ENCODE peak calls at places on chromosomes 1 and 21, in five cellular contexts. L, M, H, I and T are unnamed samples.
A peak's percentile ranks its signal among the peaks of the same experiment; 100 is the strongest.

GRCh38 chr1:41161851-41162250 is 80.3 kb downstream of the SCMH1 start:
- DNase-seq in I (no peak), M (no peak), L (no peak), H (no peak), T (no peak)

GRCh38 chr1:11488201-11488770 is 9.3 kb downstream of the DISP3 start:
- DNase-seq in H (no peak), I (no peak), M (no peak), L (no peak), T (no peak)

GRCh38 chr1:17128361-17128760 is 9.1 kb upstream of the PADI2 start:
- DNase-seq in I (peak; percentile 88), M (peak; percentile 88), L (peak; percentile 88), H (no peak), T (peak; percentile 96)

GRCh38 chr1:31574749-31575372 is 1.5 kb upstream of the TINAGL1 start:
- DNase-seq in H (no peak), M (no peak), L (no peak), I (peak; percentile 94), T (peak; percentile 89)

GRCh38 chr1:20726932-20727745 is 5.4 kb downstream of the SH2D5 start:
- DNase-seq in L (no peak), I (no peak), H (no peak), M (no peak), T (no peak)

GRCh38 chr1:111197598-111198289 is 2.7 kb downstream of the DENND2D start:
- DNase-seq in I (no peak), M (peak; percentile 43), H (no peak), L (peak; percentile 33), T (no peak)

GRCh38 chr1:85027242-85027983 is 20.9 kb downstream of the MCOLN3 start:
- DNase-seq in M (peak; percentile 11), H (no peak), L (no peak), I (no peak), T (no peak)

GRCh38 chr1:205774277-205775014 is 836 bp downstream of the RAB29 start:
- DNase-seq in M (no peak), I (peak; percentile 14), H (peak; percentile 19), L (no peak), T (peak; percentile 7)

GRCh38 chr1:4673494-4673893 is 19.1 kb downstream of the AJAP1 start:
- DNase-seq in L (no peak), I (no peak), H (no peak), M (no peak), T (no peak)

GRCh38 chr1:20376880-20377494 is 86.3 kb downstream of the VWA5B1 start:
- DNase-seq in H (no peak), I (peak; percentile 28), M (peak; percentile 34), L (peak; percentile 49), T (no peak)

GRCh38 chr1:11594222-11594621 is 60.0 kb downstream of the FBXO2 start:
- DNase-seq in M (peak; percentile 7), H (no peak), L (peak; percentile 43), I (peak; percentile 14), T (no peak)

GRCh38 chr1:165844933-165845332 is 17.5 kb downstream of the UCK2 start:
- DNase-seq in H (no peak), M (no peak), I (no peak), L (no peak), T (no peak)

GRCh38 chr1:186152945-186153309 is 222.1 kb downstream of the TPR start:
- DNase-seq in L (no peak), H (no peak), I (no peak), M (no peak), T (no peak)

GRCh38 chr1:78375996-78376395 is 114.8 kb upstream of the PTGFR start:
- DNase-seq in I (peak; percentile 17), M (no peak), H (no peak), L (peak; percentile 2), T (no peak)

GRCh38 chr1:159823401-159823800 is 3.3 kb upstream of the SLAMF8 start:
- DNase-seq in L (no peak), M (no peak), H (no peak), I (no peak), T (no peak)

GRCh38 chr1:159815926-159816325 is 10.7 kb upstream of the SLAMF8 start:
- DNase-seq in M (no peak), H (no peak), L (no peak), I (no peak), T (no peak)

GRCh38 chr1:159821171-159821867 is 5.4 kb upstream of the SLAMF8 start:
- DNase-seq in L (no peak), H (no peak), I (no peak), M (peak; percentile 16), T (no peak)

DNA sequence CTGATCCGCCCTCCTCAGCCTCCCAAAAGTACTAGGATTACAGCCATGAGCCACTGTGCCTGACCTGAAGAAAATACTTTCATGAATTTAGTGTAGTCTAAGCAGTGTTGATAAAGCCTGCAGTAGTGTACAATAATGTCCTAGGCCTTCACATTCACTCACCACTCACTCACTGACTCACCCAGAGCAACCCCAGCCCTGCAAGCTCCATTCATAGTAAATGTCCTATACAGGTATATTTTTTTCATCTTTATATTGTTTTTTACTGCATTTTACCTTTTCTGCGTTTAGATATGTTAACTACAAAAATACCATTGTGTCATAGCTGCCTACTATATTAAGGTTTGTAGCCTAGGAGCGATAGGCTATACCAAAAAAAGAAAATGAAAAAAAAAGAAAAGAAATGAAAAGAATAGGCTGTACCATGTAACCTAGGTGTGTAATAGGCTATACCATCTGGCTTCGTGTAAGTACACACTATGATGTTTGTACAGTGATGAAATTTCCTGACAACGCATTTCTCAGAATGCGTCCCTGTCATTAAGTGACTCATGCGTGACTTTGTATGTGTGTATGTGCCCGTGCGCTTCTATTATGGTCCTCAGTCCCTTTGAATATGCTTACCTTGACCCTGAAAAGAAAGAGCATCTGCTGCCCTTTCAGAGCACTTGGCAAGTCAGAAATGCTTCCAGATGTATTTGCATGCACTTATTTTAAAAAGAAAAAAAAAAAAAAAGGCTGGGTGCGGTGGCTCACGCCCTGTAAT is 9.2 kb upstream of the SLAMF8 start:
- DNase-seq in I (no peak), H (no peak), M (peak; percentile 58), L (peak; percentile 25), T (no peak)
- H3K27ac ChIP-seq in I (no peak overlapping the region), H (no peak overlapping the region), M (no peak overlapping the region), L (no peak overlapping the region), T (no peak overlapping the region)

DNA sequence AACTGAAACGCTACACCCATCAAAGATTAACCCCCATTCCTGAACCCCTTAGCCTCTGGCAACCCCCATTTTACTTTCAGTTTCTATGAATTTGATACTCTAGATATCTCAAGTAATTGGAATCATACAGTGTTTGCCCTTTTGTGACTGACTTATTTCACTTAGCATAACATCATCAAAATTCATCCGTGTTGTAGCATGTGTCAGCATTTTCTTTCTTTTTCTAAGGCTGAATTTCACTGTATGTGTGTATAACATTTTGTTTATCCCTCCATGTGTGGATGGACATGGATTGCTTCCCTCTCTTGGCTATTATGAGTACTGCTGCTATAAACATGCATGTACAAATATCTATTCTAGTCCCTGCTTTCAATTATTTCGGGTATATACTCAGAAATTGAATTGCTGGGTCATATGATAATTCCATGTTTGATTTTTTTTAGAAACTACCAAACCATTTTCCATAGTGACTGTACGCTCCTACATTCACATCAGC is 97.3 kb downstream of the MAP3K21 start:
- DNase-seq in H (no peak), L (no peak), M (peak; percentile 45), I (no peak), T (no peak)
- TF ChIP-seq CTCF in H (no peak), L (no peak), M (no peak), I (peak; percentile 32), T (peak; percentile 50)

DNA sequence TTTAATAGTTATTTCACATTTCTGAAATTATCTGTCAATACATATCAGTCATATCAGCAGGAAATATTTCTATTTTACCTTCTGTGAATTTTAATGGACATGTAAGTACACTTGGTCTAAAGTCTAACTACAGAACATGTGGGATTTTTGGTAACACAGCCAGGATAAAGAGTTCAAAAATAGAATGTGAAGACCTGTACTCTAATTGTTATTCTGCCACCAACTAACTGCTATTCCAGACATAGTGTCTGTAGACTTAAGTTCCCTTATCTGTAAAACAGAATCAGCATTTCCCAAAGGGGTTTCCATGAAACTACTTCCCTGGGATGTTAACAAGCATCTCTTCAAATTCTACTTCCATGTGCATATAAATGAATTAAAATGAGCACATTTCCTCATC is 325.7 kb downstream of the NEGR1 start:
- DNase-seq in H (no peak), L (no peak), M (no peak), I (no peak), T (no peak)
- H3K27ac ChIP-seq in H (no peak overlapping the region), L (no peak overlapping the region), M (no peak overlapping the region), I (no peak overlapping the region), T (no peak overlapping the region)

DNA sequence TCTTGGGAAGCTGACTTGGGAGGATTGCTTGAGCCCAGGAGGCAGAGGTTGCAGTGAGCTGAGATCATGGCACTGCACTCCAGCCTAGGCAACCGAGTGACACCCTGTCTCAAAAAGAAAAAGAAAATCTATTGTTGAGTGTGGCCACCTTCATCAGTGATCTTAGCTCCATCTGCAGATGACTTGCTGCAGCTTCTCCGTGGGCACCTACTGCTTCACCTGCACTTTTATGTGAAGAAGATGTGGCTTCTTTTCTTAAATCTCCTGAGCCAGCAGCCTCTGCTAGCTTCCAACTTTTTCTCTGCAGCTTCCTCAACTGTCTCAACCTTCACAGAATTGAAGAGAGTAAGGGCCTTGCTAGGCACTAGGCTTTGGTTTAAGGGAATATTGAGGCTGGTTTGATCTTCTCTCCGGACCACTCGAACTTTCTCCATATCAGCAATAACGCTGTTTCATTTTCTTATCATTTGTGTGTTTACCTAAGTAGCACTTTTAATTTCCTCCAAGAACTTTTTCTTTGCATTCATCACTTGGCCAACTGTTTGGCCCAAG is 28.0 kb downstream of the AGPAT3 start:
- DNase-seq in M (no peak), H (no peak), I (no peak), L (no peak), T (no peak)
- TF ChIP-seq CTCF in M (no peak), H (no peak), I (no peak), L (no peak), T (no peak)

GRCh38 chr1:183093066-183093668 is 69.9 kb downstream of the LAMC1 start:
- DNase-seq in M (no peak), I (no peak), L (no peak), H (no peak), T (no peak)
- H3K27ac ChIP-seq in M (no peak overlapping the region), I (peak overlapping the region; percentile 26), L (no peak overlapping the region), H (no peak overlapping the region), T (no peak overlapping the region)

GRCh38 chr1:162023547-162024501 is at the start of gene OLFML2B:
- DNase-seq in I (peak; percentile 78), M (peak; percentile 70), H (peak; percentile 75), L (peak; percentile 81), T (peak; percentile 79)
- TF ChIP-seq CTCF in I (peak; percentile 30), M (peak; percentile 45), H (peak; percentile 18), L (peak; percentile 63), T (peak; percentile 69)

GRCh38 chr1:172320723-172321122 is 99.8 kb upstream of the C1orf105 start:
- DNase-seq in I (no peak), L (peak; percentile 65), H (no peak), M (no peak), T (no peak)
- H3K27ac ChIP-seq in I (no peak overlapping the region), L (peak overlapping the region; percentile 92), H (no peak overlapping the region), M (peak overlapping the region; percentile 95), T (no peak overlapping the region)

GRCh38 chr1:7610936-7611335 is 160.2 kb upstream of the VAMP3 start:
- DNase-seq in H (no peak), L (no peak), M (no peak), I (no peak), T (no peak)
- TF ChIP-seq CTCF in H (no peak), L (no peak), M (no peak), I (no peak), T (no peak)